ENCODE peak calls at places on chromosomes 4 and X, in seven cellular contexts. O is stomach, B is suprapubic skin, I is SK-N-SH, L is upper lobe of left lung, T is GM12878, P is breast epithelium. K is an unnamed sample.
A peak's percentile ranks its signal among the peaks of the same experiment; 100 is the strongest.

GRCh38 chr4:18880850-18881249 is 859.3 kb upstream of the LCORL start:
- DNase-seq in O (no peak), B (no peak), I (no peak), L (no peak), T (no peak), P (no peak), K (no peak)

GRCh38 chrX:16524327-16524726 is 125.6 kb upstream of the S100G start:
- DNase-seq in O (no peak), B (no peak), I (no peak), L (no peak), T (no peak), P (no peak), K (no peak)

GRCh38 chr4:118224239-118224829 is 128.5 kb downstream of the PRSS12 start:
- DNase-seq in O (no peak), B (no peak), I (peak; percentile 30), L (no peak), T (no peak), P (no peak), K (peak; percentile 3)

GRCh38 chr4:107548211-107548905 is 171.7 kb downstream of the PAPSS1 start:
- DNase-seq in O (no peak), B (no peak), I (no peak), L (no peak), T (no peak), P (no peak), K (no peak)

GRCh38 chrX:46130246-46130645 is 415.0 kb downstream of the ZNF674 start:
- DNase-seq in O (no peak), B (no peak), I (no peak), L (no peak), T (no peak), P (no peak), K (no peak)

GRCh38 chrX:77003956-77004355 is 443.2 kb upstream of the FGF16 start:
- DNase-seq in O (no peak), B (no peak), I (no peak), L (no peak), T (no peak), P (no peak), K (no peak)

GRCh38 chr4:69753666-69754065 is 6.8 kb downstream of the SULT1B1 start:
- DNase-seq in O (no peak), B (no peak), I (no peak), L (no peak), T (no peak), P (no peak), K (no peak)

GRCh38 chr4:75643651-75644050 is 13.3 kb upstream of the CDKL2 start:
- DNase-seq in O (no peak), B (no peak), I (no peak), L (no peak), T (no peak), P (no peak), K (no peak)

GRCh38 chrX:54994099-54994498 is at the start of gene PFKFB1:
- DNase-seq in O (no peak), B (no peak), I (no peak), L (no peak), T (no peak), P (no peak), K (no peak)

GRCh38 chr4:94595880-94596483 is 144.2 kb downstream of the PDLIM5 start:
- DNase-seq in O (no peak), B (no peak), I (peak; percentile 42), L (no peak), T (peak; percentile 8), P (no peak), K (no peak)

GRCh38 chrX:129655547-129656248 is 942 bp upstream of the APLN start:
- DNase-seq in O (peak; percentile 22), B (no peak), I (no peak), L (no peak), T (no peak), P (no peak), K (no peak)

GRCh38 chrX:152897216-152898144 is at the start of gene ZNF185:
- DNase-seq in O (peak; percentile 73), B (no peak), I (peak; percentile 70), L (peak; percentile 63), T (no peak), P (peak; percentile 69), K (no peak)

GRCh38 chrX:133645977-133646750 is 230.9 kb upstream of the GPC4 start:
- DNase-seq in O (no peak), B (no peak), I (no peak), L (no peak), T (no peak), P (no peak), K (no peak)

GRCh38 chr4:89836897-89837384 is at the start of gene SNCA:
- DNase-seq in O (peak; percentile 46), B (peak; percentile 81), I (peak; percentile 90), L (peak; percentile 51), T (no peak), P (no peak), K (no peak)

GRCh38 chr4:93515208-93515607 is 313.3 kb upstream of the ATOH1 start:
- DNase-seq in O (no peak), B (no peak), I (no peak), L (no peak), T (no peak), P (no peak), K (no peak)

GRCh38 chr4:97582890-97583289 is 560.4 kb downstream of the STPG2 start:
- DNase-seq in O (no peak), B (no peak), I (no peak), L (no peak), T (no peak), P (no peak), K (no peak)

GRCh38 chr4:154406022-154406835 is 85.4 kb downstream of the DCHS2 start:
- DNase-seq in O (no peak), B (no peak), I (no peak), L (no peak), T (no peak), P (no peak), K (peak; percentile 33)

GRCh38 chr4:38078590-38079381 is 118.6 kb downstream of the PTTG2 start:
- DNase-seq in O (no peak), B (no peak), I (no peak), L (no peak), T (no peak), P (no peak), K (peak; percentile 32)

DNA sequence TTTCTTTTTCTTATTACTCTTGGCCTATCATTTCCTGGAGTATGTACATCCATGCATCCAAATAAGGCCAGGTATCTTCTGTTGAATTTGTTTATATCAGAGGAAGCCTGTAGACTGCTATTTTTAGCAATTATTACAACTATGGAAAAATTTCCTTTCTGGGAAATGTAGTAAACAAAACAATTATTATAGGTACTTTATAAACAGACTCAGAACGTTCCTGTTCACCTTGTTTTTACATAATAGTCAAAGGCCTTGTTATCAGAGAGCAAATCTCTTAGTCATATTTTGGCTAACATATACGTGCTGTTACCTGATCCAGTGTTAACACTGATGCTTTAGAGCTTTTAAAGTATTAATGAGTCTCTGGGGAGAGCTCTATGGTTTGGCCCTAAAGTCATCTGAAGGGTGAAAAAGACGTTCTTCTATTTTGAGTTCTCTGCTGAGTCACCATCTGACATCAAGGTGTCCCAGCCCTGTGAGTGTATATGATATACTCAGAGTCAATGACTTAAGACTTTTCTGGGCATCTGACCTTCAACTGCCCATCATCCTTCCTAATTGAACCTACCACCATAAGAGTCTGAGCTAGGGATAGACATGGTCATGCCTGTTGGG is 7.3 kb downstream of the SPARCL1 start:
- DNase-seq in O (no peak), B (no peak), I (no peak), L (no peak), T (no peak), P (no peak), K (no peak)
- TF ChIP-seq POLR2AphosphoS5 in O (peak; percentile 20), B (no peak), I (no peak), L (peak; percentile 15), T (no peak), P (no peak), K (no peak)

GRCh38 chr4:53671757-53672156 is 80.5 kb upstream of the LNX1 start:
- DNase-seq in O (peak; percentile 70), B (no peak), I (no peak), L (no peak), T (no peak), P (no peak), K (no peak)
- TF ChIP-seq POLR2AphosphoS5 in O (peak; percentile 39), B (no peak), I (no peak), L (no peak), T (no peak), P (no peak), K (no peak)

GRCh38 chrX:19852014-19853005 is 35.1 kb downstream of the SH3KBP1 start:
- DNase-seq in O (no peak), B (no peak), I (no peak), L (no peak), T (no peak), P (no peak), K (no peak)
- TF ChIP-seq POLR2AphosphoS5 in O (no peak), B (no peak), I (no peak), L (no peak), T (no peak), P (no peak), K (no peak)

GRCh38 chr4:48779998-48780866 is at the start of gene FRYL:
- DNase-seq in O (peak; percentile 100), B (peak; percentile 99), I (peak; percentile 91), L (peak; percentile 100), T (peak; percentile 99), P (peak; percentile 99), K (peak; percentile 94)
- TF ChIP-seq POLR2AphosphoS5 in O (peak; percentile 87), B (no peak), I (peak; percentile 69), L (peak; percentile 23), T (peak; percentile 79), P (peak; percentile 78), K (peak; percentile 44)

GRCh38 chr4:17511950-17512795 is at the start of gene QDPR:
- DNase-seq in O (peak; percentile 86), B (peak; percentile 84), I (peak; percentile 93), L (peak; percentile 88), T (peak; percentile 19), P (peak; percentile 67), K (peak; percentile 79)
- TF ChIP-seq POLR2AphosphoS5 in O (no peak), B (no peak), I (no peak), L (no peak), T (no peak), P (no peak), K (peak; percentile 57)

GRCh38 chr4:87511500-87511899 is 17.7 kb downstream of the SPARCL1 start:
- DNase-seq in O (no peak), B (no peak), I (no peak), L (no peak), T (no peak), P (no peak), K (no peak)

GRCh38 chr4:87502580-87503238 is 26.5 kb downstream of the SPARCL1 start:
- DNase-seq in O (no peak), B (no peak), I (no peak), L (no peak), T (no peak), P (no peak), K (no peak)

GRCh38 chr4:87505862-87506261 is 23.3 kb downstream of the SPARCL1 start:
- DNase-seq in O (no peak), B (no peak), I (no peak), L (no peak), T (no peak), P (no peak), K (no peak)

GRCh38 chr4:87510747-87511146 is 18.4 kb downstream of the SPARCL1 start:
- DNase-seq in O (no peak), B (no peak), I (no peak), L (no peak), T (no peak), P (no peak), K (no peak)

GRCh38 chr4:87506974-87507701 is 22.0 kb downstream of the SPARCL1 start:
- DNase-seq in O (no peak), B (no peak), I (no peak), L (no peak), T (no peak), P (no peak), K (no peak)
- TF ChIP-seq POLR2AphosphoS5 in O (peak; percentile 27), B (no peak), I (no peak), L (no peak), T (no peak), P (no peak), K (no peak)

GRCh38 chr4:139986621-139987510 is 167.1 kb downstream of the MAML3 start:
- DNase-seq in O (no peak), B (no peak), I (peak; percentile 39), L (no peak), T (no peak), P (no peak), K (no peak)
- TF ChIP-seq POLR2AphosphoS5 in O (no peak), B (no peak), I (no peak), L (no peak), T (no peak), P (no peak), K (no peak)

K was measured in HL-60.